ENCODE peak calls at places on chromosomes 6 and 20, in ten cellular contexts. O, U, L, Q, P, T, J, F, A and H are unnamed samples.
A peak's percentile ranks its signal among the peaks of the same experiment; 100 is the strongest.

GRCh38 chr20:20521736-20522135 is 153.8 kb downstream of the INSM1 start:
- DNase-seq in L (no peak), O (no peak), U (no peak), Q (no peak), F (no peak), J (no peak), P (no peak), T (no peak), A (no peak), H (no peak)

GRCh38 chr6:80725156-80725930 is 618.9 kb downstream of the BCKDHB start:
- DNase-seq in L (no peak), Q (no peak), F (no peak), U (no peak), T (no peak), J (peak; percentile 27), O (no peak), P (no peak), A (no peak), H (no peak)

GRCh38 chr6:143336446-143337152 is 113.9 kb downstream of the ADAT2 start:
- DNase-seq in T (no peak), A (no peak), P (no peak), U (no peak), L (peak; percentile 56), O (no peak), J (peak; percentile 80), F (no peak), Q (no peak), H (no peak)

GRCh38 chr20:39879296-39879695 is 809.7 kb downstream of the MAFB start:
- DNase-seq in Q (no peak), T (no peak), L (peak; percentile 27), A (no peak), J (peak; percentile 50), O (no peak), F (no peak), P (no peak), U (no peak), H (no peak)

GRCh38 chr20:51023617-51024155 is 779 bp upstream of the KCNG1 start:
- DNase-seq in J (no peak), P (no peak), L (no peak), Q (no peak), O (no peak), T (no peak), U (no peak), A (no peak), F (no peak), H (no peak)

GRCh38 chr20:50346372-50347347 is 156.0 kb downstream of the CEBPB start:
- DNase-seq in A (no peak), L (peak; percentile 89), T (peak; percentile 83), Q (peak; percentile 55), P (peak; percentile 88), U (no peak), F (peak; percentile 92), J (peak; percentile 90), O (peak; percentile 86), H (no peak)

GRCh38 chr20:11891827-11892521 is 25.7 kb upstream of the BTBD3 start:
- DNase-seq in L (peak; percentile 86), U (peak; percentile 6), J (peak; percentile 89), T (peak; percentile 83), Q (peak; percentile 77), P (peak; percentile 62), F (no peak), O (no peak), A (peak; percentile 6), H (no peak)

GRCh38 chr6:140711019-140711613 is 1336.7 kb upstream of the CITED2 start:
- DNase-seq in O (no peak), T (no peak), L (no peak), P (no peak), A (no peak), F (no peak), J (no peak), Q (no peak), U (no peak), H (no peak)

GRCh38 chr6:16301511-16301910 is 63.1 kb downstream of the GMPR start:
- DNase-seq in A (no peak), T (no peak), L (no peak), P (no peak), U (no peak), Q (no peak), F (no peak), J (no peak), O (no peak), H (no peak)

GRCh38 chr6:5095236-5095635 is 10.1 kb downstream of the PPP1R3G start:
- DNase-seq in J (peak; percentile 68), T (no peak), A (no peak), F (no peak), U (no peak), Q (no peak), O (no peak), P (no peak), L (peak; percentile 38), H (no peak)

GRCh38 chr6:149190228-149190831 is 127.2 kb upstream of the TAB2 start:
- DNase-seq in T (peak; percentile 81), P (peak; percentile 72), F (no peak), L (no peak), Q (peak; percentile 17), U (peak; percentile 29), A (peak; percentile 42), J (peak; percentile 5), O (no peak), H (peak; percentile 13)

GRCh38 chr6:168192901-168193815 is 114.1 kb upstream of the FRMD1 start:
- DNase-seq in F (no peak), P (no peak), Q (no peak), U (no peak), J (no peak), A (no peak), T (no peak), L (no peak), O (peak; percentile 54), H (no peak)

GRCh38 chr6:114080891-114081510 is 110.1 kb upstream of the HDAC2 start:
- DNase-seq in U (no peak), A (no peak), O (no peak), T (no peak), P (no peak), J (peak; percentile 44), L (peak; percentile 68), Q (no peak), F (no peak), H (no peak)

GRCh38 chr20:36856691-36857635 is 19.0 kb upstream of the TLDC2 start:
- DNase-seq in O (no peak), T (no peak), U (peak; percentile 46), F (no peak), J (peak; percentile 58), Q (no peak), A (peak; percentile 37), L (peak; percentile 36), P (peak; percentile 62), H (no peak)

GRCh38 chr6:144745434-144745833 is 460.3 kb downstream of the UTRN start:
- DNase-seq in P (no peak), O (no peak), T (no peak), F (no peak), L (no peak), A (no peak), Q (no peak), U (no peak), J (no peak), H (no peak)

GRCh38 chr6:3181105-3181504 is 23.8 kb upstream of the TUBB2A start:
- DNase-seq in L (no peak), U (no peak), O (no peak), Q (no peak), A (no peak), P (no peak), T (no peak), J (no peak), F (no peak), H (no peak)

GRCh38 chr6:32175711-32176475 is at the start of gene AGPAT1:
- DNase-seq in Q (peak; percentile 93), A (peak; percentile 96), T (peak; percentile 99), F (peak; percentile 97), L (peak; percentile 99), P (peak; percentile 96), J (peak; percentile 95), U (peak; percentile 95), O (peak; percentile 97), H (peak; percentile 92)
- H3K4me1 ChIP-seq in Q (peaks cover 20% of the 10 kb centered on the region), A (peaks cover 55% of the 10 kb centered on the region), T (peaks cover 22% of the 10 kb centered on the region), F (peaks cover 62% of the 10 kb centered on the region), L (peaks cover 35% of the 10 kb centered on the region), P (peaks cover 45% of the 10 kb centered on the region), J (peaks cover 18% of the 10 kb centered on the region), U (peaks cover 66% of the 10 kb centered on the region), O (peaks cover 37% of the 10 kb centered on the region), H (peaks cover 33% of the 10 kb centered on the region)

DNA sequence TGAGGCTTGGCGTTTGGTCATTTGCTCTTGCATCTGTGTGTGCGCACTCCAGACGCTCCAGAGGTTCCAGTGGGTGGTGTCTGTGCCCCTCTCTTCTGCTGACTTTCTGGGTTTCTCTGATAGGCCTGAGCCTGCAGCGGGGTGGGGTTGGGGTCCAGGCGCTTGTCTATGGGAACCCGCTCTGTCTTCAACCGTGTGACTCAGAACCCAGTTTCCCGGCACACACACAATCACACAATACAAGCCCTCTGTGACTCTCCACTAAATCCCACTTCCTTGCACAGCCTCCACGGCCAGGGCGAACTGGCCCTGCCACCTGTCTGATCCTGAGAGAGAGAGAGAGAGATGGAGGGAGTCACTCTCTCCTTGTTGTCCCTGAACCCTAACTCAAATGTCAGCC is 24.6 kb downstream of the RBM38 start:
- DNase-seq in T (no peak), U (no peak), A (no peak), J (no peak), P (no peak), Q (no peak), L (no peak), O (no peak), F (no peak), H (no peak)
- H3K4me1 ChIP-seq in T (no peaks in the 10 kb centered on the region), U (peaks cover 20% of the 10 kb centered on the region), A (no peaks in the 10 kb centered on the region), J (no peaks in the 10 kb centered on the region), P (no peaks in the 10 kb centered on the region), Q (peaks cover 9% of the 10 kb centered on the region), L (no peaks in the 10 kb centered on the region), O (no peaks in the 10 kb centered on the region), F (no peaks in the 10 kb centered on the region), H (peaks cover 3% of the 10 kb centered on the region)

DNA sequence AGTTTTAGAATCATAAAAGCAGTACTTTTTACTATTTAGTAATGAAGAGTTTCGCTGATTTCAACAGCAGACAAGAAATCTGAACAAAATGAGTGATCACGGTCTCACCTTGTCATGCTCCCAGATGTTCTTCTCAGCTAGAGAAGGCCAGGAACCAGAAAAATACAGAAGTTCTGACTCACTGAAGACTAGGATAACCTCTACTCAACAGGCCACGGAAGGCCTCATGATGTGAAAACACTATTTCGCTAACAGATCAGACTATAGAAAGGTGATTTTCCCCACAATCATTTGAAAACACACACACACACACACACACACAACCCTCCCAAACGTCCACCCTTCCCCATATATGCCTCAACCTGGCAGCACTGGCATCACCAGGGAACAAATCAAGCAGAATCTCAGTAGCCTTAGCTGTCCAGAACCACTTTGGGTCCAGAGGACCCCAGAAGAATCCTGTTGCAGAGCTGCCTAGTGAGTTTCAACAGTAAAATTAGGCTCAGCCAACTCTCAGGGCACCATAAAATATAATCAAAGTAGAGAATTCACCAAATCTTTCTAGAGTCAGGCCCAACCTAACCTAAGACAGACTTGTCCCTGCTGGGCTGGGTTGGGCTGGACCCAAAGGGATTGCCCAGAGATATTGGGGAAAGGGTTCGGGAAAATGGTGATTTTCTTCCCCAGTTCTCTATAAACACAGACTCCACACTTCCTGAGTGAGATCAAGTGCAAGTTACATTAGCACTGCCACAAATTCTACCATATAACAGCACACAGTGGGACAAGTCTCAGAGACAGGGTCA is 7.9 kb downstream of the EXOC2 start:
- DNase-seq in P (no peak), J (peak; percentile 59), F (no peak), Q (no peak), O (no peak), L (peak; percentile 37), A (no peak), T (no peak), U (no peak), H (no peak)
- H3K4me1 ChIP-seq in P (peaks cover 33% of the 10 kb centered on the region), J (peaks cover 30% of the 10 kb centered on the region), F (peaks cover 5% of the 10 kb centered on the region), Q (peaks cover 40% of the 10 kb centered on the region), O (peaks cover 23% of the 10 kb centered on the region), L (peaks cover 20% of the 10 kb centered on the region), A (peaks cover 28% of the 10 kb centered on the region), T (no peaks in the 10 kb centered on the region), U (peaks cover 62% of the 10 kb centered on the region), H (peaks cover 8% of the 10 kb centered on the region)

GRCh38 chr20:62795023-62795761 is 1.1 kb upstream of the MRGBP start:
- DNase-seq in T (peak; percentile 64), U (peak; percentile 58), Q (peak; percentile 59), J (peak; percentile 79), L (peak; percentile 79), A (peak; percentile 65), P (peak; percentile 67), O (peak; percentile 80), F (no peak), H (peak; percentile 58)
- H3K4me1 ChIP-seq in T (peaks cover 18% of the 10 kb centered on the region), U (peaks cover 32% of the 10 kb centered on the region), Q (peaks cover 29% of the 10 kb centered on the region), J (peaks cover 14% of the 10 kb centered on the region), L (peaks cover 19% of the 10 kb centered on the region), A (peaks cover 38% of the 10 kb centered on the region), P (peaks cover 39% of the 10 kb centered on the region), O (peaks cover 17% of the 10 kb centered on the region), F (peaks cover 44% of the 10 kb centered on the region), H (peaks cover 24% of the 10 kb centered on the region)